ENCODE peak calls at places on chromosomes 1 and 21, in eight cellular contexts. B is Calu3; O is T-cell; V is stimulated activated CD4-positive, alpha-beta T cell treated with anti-CD3 and anti-CD28 coated beads, Interleukin-15, amount 100 ng/mL, for 1 hour; P is HFF-Myc; W is uterus; S is GM04503; X is ovary. G is an unnamed sample.

GRCh38 chr21:33643658-33644311 is 1.5 kb downstream of the ITSN1 start:
- DNase-seq in V (no peak), P (no peak), W (no peak), B (no peak), X (no peak), S (no peak), O (no peak), G (no peak)

GRCh38 chr1:232950919-232951579 is 638 bp downstream of the NTPCR start:
- DNase-seq in W (no peak), O (peak), P (no peak), V (no peak), S (no peak), B (peak), X (no peak), G (no peak)

GRCh38 chr1:52602328-52603300 is at the start of gene GPX7:
- DNase-seq in B (peak), O (peak), S (peak), V (peak), W (peak), P (no peak), X (peak), G (no peak)

GRCh38 chr1:206439205-206439604 is 31.1 kb upstream of the IKBKE start:
- DNase-seq in O (no peak), X (no peak), W (no peak), P (no peak), S (no peak), B (no peak), V (no peak), G (no peak)

GRCh38 chr21:15514073-15514946 is 215.5 kb upstream of the USP25 start:
- DNase-seq in S (no peak), P (no peak), W (no peak), X (no peak), O (peak), V (peak), B (no peak), G (no peak)

GRCh38 chr1:172551279-172551678 is 18.3 kb downstream of the SUCO start:
- DNase-seq in X (no peak), P (no peak), O (no peak), W (no peak), B (no peak), V (no peak), S (no peak), G (no peak)

GRCh38 chr21:38729745-38730401 is 75.9 kb upstream of the ETS2 start:
- DNase-seq in O (no peak), W (no peak), P (no peak), V (no peak), S (no peak), X (no peak), B (no peak), G (no peak)

GRCh38 chr1:61951731-61952585 is 209.7 kb downstream of the PATJ start:
- DNase-seq in V (no peak), W (no peak), O (no peak), S (no peak), P (no peak), X (no peak), B (no peak), G (no peak)

GRCh38 chr1:218426343-218426657 is 81.2 kb downstream of the TGFB2 start:
- DNase-seq in S (no peak), W (peak), P (no peak), X (peak), O (no peak), V (no peak), B (peak), G (no peak)

GRCh38 chr1:157963713-157964112 is 29.7 kb upstream of the KIRREL1 start:
- DNase-seq in W (peak), S (no peak), B (peak), V (peak), O (peak), X (peak), P (no peak), G (peak)

GRCh38 chr1:40701684-40702083 is 10.2 kb downstream of the NFYC start:
- DNase-seq in B (no peak), V (no peak), O (no peak), S (no peak), P (no peak), X (no peak), W (no peak), G (no peak)

GRCh38 chr1:51421961-51422360 is 91.6 kb upstream of the TTC39A start:
- DNase-seq in P (peak), W (no peak), V (no peak), S (no peak), B (peak), O (no peak), X (no peak), G (no peak)

GRCh38 chr1:85313888-85314696 is 37.7 kb upstream of the BCL10 start:
- DNase-seq in O (no peak), P (peak), W (no peak), S (peak), V (no peak), X (no peak), B (no peak), G (peak)

GRCh38 chr21:42269382-42269781 is 45.8 kb downstream of the TFF3 start:
- DNase-seq in P (no peak), V (no peak), X (no peak), O (no peak), B (no peak), S (no peak), W (no peak), G (no peak)

GRCh38 chr1:245177071-245177900 is 22.5 kb downstream of the KIF26B start:
- DNase-seq in S (no peak), P (no peak), V (no peak), W (no peak), O (no peak), X (no peak), B (peak), G (no peak)